ENCODE peak calls at places on chromosomes 2 and 18, in four cellular contexts. One of them, this sample, is unnamed.

GRCh38 chr18:23276456-23276855 is 141.2 kb downstream of the CABLES1 start:
- DNase-seq in GM12878: no peak
- DNase-seq in HepG2: no peak
- DNase-seq in H1: no peak
- DNase-seq in this sample: no peak

GRCh38 chr2:24972315-24972958 is 682 bp upstream of the DNAJC27 start:
- DNase-seq in H1: no peak
- DNase-seq in HepG2: peak; percentile 30
- DNase-seq in GM12878: peak; percentile 25
- DNase-seq in this sample: no peak

GRCh38 chr2:189142893-189143759 is 36.4 kb downstream of the COL5A2 start:
- DNase-seq in HepG2: peak; percentile 76
- DNase-seq in GM12878: peak; percentile 16
- DNase-seq in H1: peak; percentile 63
- DNase-seq in this sample: peak; percentile 51

GRCh38 chr2:20400306-20400705 is 46.6 kb upstream of the RHOB start:
- DNase-seq in HepG2: no peak
- DNase-seq in GM12878: no peak
- DNase-seq in H1: no peak
- DNase-seq in this sample: no peak

GRCh38 chr18:67318651-67319050 is 197.9 kb downstream of the DSEL start:
- DNase-seq in HepG2: no peak
- DNase-seq in H1: no peak
- DNase-seq in GM12878: no peak
- DNase-seq in this sample: no peak

GRCh38 chr2:17273066-17273465 is 245.2 kb downstream of the RAD51AP2 start:
- DNase-seq in HepG2: no peak
- DNase-seq in H1: no peak
- DNase-seq in GM12878: no peak
- DNase-seq in this sample: no peak

GRCh38 chr2:190964170-190964795 is 49.7 kb downstream of the STAT1 start:
- DNase-seq in H1: no peak
- DNase-seq in HepG2: no peak
- DNase-seq in GM12878: no peak
- DNase-seq in this sample: no peak

GRCh38 chr2:136188086-136188485 is 70.1 kb upstream of the CXCR4 start:
- DNase-seq in H1: no peak
- DNase-seq in HepG2: no peak
- DNase-seq in GM12878: no peak
- DNase-seq in this sample: no peak

GRCh38 chr2:83106853-83107252 is 1352.2 kb downstream of the SUCLG1 start:
- DNase-seq in HepG2: no peak
- DNase-seq in GM12878: no peak
- DNase-seq in H1: no peak
- DNase-seq in this sample: no peak

GRCh38 chr2:17934721-17935120 is 56.3 kb downstream of the KCNS3 start:
- DNase-seq in HepG2: no peak
- DNase-seq in GM12878: no peak
- DNase-seq in H1: no peak
- DNase-seq in this sample: no peak

GRCh38 chr18:45775241-45775676 is 50.2 kb upstream of the SIGLEC15 start:
- DNase-seq in HepG2: no peak
- DNase-seq in GM12878: no peak
- DNase-seq in H1: peak; percentile 75
- DNase-seq in this sample: peak; percentile 76

GRCh38 chr18:35413163-35413511 is 36.0 kb upstream of the ZNF396 start:
- DNase-seq in GM12878: no peak
- DNase-seq in H1: no peak
- DNase-seq in HepG2: no peak
- DNase-seq in this sample: no peak

GRCh38 chr2:170463206-170463537 is 252.0 kb upstream of the SP5 start:
- DNase-seq in HepG2: no peak
- DNase-seq in H1: no peak
- DNase-seq in GM12878: no peak
- DNase-seq in this sample: no peak

GRCh38 chr2:46254474-46254873 is 42.7 kb upstream of the EPAS1 start:
- DNase-seq in H1: no peak
- DNase-seq in HepG2: no peak
- DNase-seq in GM12878: no peak
- DNase-seq in this sample: no peak

GRCh38 chr18:79567481-79568147 is 112.0 kb upstream of the CTDP1 start:
- DNase-seq in GM12878: no peak
- DNase-seq in H1: no peak
- DNase-seq in HepG2: no peak
- DNase-seq in this sample: peak; percentile 58

GRCh38 chr2:223197046-223197445 is 145.1 kb downstream of the KCNE4 start:
- DNase-seq in H1: no peak
- DNase-seq in GM12878: no peak
- DNase-seq in HepG2: no peak
- DNase-seq in this sample: no peak

GRCh38 chr18:8988262-8988871 is 114.1 kb upstream of the NDUFV2 start:
- DNase-seq in HepG2: peak; percentile 46
- DNase-seq in GM12878: no peak
- DNase-seq in H1: peak; percentile 73
- DNase-seq in this sample: peak; percentile 64

GRCh38 chr2:112888350-112888749 is 22.6 kb upstream of the IL37 start:
- DNase-seq in GM12878: no peak
- DNase-seq in H1: no peak
- DNase-seq in HepG2: no peak
- DNase-seq in this sample: no peak

GRCh38 chr2:178767099-178768060 is 39.8 kb downstream of the TTN start:
- DNase-seq in GM12878: no peak
- DNase-seq in HepG2: no peak
- DNase-seq in H1: no peak
- DNase-seq in this sample: no peak

GRCh38 chr2:128016620-128017019 is 11.2 kb downstream of the SAP130 start:
- DNase-seq in HepG2: no peak
- DNase-seq in GM12878: no peak
- DNase-seq in H1: no peak
- DNase-seq in this sample: no peak

GRCh38 chr2:30611572-30611971 is 164.5 kb downstream of the LCLAT1 start:
- DNase-seq in HepG2: no peak
- DNase-seq in H1: no peak
- DNase-seq in GM12878: no peak
- DNase-seq in this sample: no peak

GRCh38 chr2:66920415-66920814 is 476.7 kb upstream of the ETAA1 start:
- DNase-seq in HepG2: no peak
- DNase-seq in GM12878: no peak
- DNase-seq in H1: no peak
- DNase-seq in this sample: no peak

GRCh38 chr2:14340703-14341102 is 291.8 kb upstream of the LRATD1 start:
- DNase-seq in H1: no peak
- DNase-seq in HepG2: no peak
- DNase-seq in GM12878: no peak
- DNase-seq in this sample: no peak

GRCh38 chr2:102473020-102473419 is at the start of gene SLC9A4:
- DNase-seq in H1: peak; percentile 70
- DNase-seq in GM12878: no peak
- DNase-seq in HepG2: peak; percentile 52
- DNase-seq in this sample: no peak

GRCh38 chr2:161107265-161107664 is 53.0 kb upstream of the TANK start:
- DNase-seq in HepG2: no peak
- DNase-seq in H1: no peak
- DNase-seq in GM12878: no peak
- DNase-seq in this sample: no peak

GRCh38 chr2:176088048-176088936 is 4.2 kb upstream of the HOXD13 start:
- DNase-seq in HepG2: peak; percentile 40
- DNase-seq in H1: peak; percentile 80
- DNase-seq in GM12878: no peak
- DNase-seq in this sample: no peak

GRCh38 chr18:78860117-78860516 is 119.5 kb upstream of the SALL3 start:
- DNase-seq in HepG2: no peak
- DNase-seq in H1: no peak
- DNase-seq in GM12878: no peak
- DNase-seq in this sample: no peak

GRCh38 chr2:151138507-151138906 is 123.2 kb downstream of the RBM43 start:
- DNase-seq in HepG2: no peak
- DNase-seq in H1: no peak
- DNase-seq in GM12878: no peak
- DNase-seq in this sample: no peak

GRCh38 chr2:120740375-120740764 is 4.7 kb downstream of the GLI2 start:
- DNase-seq in HepG2: no peak
- DNase-seq in GM12878: no peak
- DNase-seq in H1: peak; percentile 39
- DNase-seq in this sample: no peak
- H3K4me1 ChIP-seq in HepG2: peaks cover 13% of the 10 kb centered on the region
- H3K4me1 ChIP-seq in GM12878: no peaks in the 10 kb centered on the region
- H3K4me1 ChIP-seq in H1: peaks cover 41% of the 10 kb centered on the region
- H3K4me1 ChIP-seq in this sample: peaks cover 13% of the 10 kb centered on the region

GRCh38 chr2:236889081-236889780 is 196.5 kb upstream of the COPS8 start:
- DNase-seq in H1: no peak
- DNase-seq in GM12878: no peak
- DNase-seq in HepG2: no peak
- DNase-seq in this sample: no peak

GRCh38 chr2:236889791-236890704 is 195.6 kb upstream of the COPS8 start:
- DNase-seq in GM12878: no peak
- DNase-seq in HepG2: no peak
- DNase-seq in H1: no peak
- DNase-seq in this sample: no peak

GRCh38 chr2:236888766-236889035 is 197.0 kb upstream of the COPS8 start:
- DNase-seq in GM12878: no peak
- DNase-seq in HepG2: no peak
- DNase-seq in H1: no peak
- DNase-seq in this sample: no peak

GRCh38 chr2:236887519-236887918 is 198.2 kb upstream of the COPS8 start:
- DNase-seq in GM12878: no peak
- DNase-seq in HepG2: no peak
- DNase-seq in H1: peak; percentile 36
- DNase-seq in this sample: no peak

DNA sequence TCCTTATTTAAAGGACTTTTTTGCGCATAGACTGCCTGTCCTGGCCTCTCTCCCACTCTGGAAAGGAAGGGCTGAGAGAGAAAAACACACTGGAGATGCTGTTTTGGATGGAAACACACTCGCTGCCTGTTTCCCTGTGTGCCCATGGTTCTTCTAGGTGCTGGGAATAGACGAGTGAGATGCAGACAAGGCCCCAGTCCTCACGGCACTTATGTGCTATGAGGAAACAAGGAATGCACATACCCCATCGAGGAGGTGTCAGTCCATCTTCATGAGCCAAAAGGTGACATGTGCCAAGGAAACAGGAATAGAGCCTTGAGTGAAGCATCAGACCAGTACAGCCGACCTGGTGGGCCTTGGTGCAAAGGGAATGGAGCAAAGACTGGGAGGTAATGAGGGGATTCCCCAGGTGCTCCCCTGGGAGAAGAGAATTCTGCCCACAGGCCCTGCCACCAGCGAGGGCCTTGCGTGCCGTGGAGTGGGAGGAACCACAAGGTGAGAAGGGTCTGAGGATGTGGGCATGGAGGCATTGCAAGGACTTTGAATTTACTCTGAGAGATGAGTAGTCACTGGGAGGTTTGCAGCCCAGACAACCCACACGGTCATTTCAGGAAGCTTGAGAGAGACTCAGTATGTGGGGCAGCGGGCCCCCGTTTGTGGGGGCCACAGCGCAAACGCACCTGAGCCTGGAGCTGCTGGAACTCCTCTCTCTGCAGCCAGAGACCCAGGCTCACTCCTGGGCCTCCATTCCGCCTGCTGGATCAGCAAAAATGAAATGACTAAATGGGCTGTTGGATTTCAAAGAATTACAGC is 197.5 kb upstream of the COPS8 start:
- DNase-seq in GM12878: no peak
- DNase-seq in HepG2: no peak
- DNase-seq in H1: peak; percentile 35
- DNase-seq in this sample: no peak
- TF ChIP-seq SUZ12 in GM12878: no peak
- TF ChIP-seq SUZ12 in HepG2: no peak
- TF ChIP-seq SUZ12 in H1: no peak
- TF ChIP-seq SUZ12 in this sample: no peak

GRCh38 chr2:47311764-47312503 is 91.0 kb upstream of the MSH2 start:
- DNase-seq in H1: no peak
- DNase-seq in HepG2: no peak
- DNase-seq in GM12878: no peak
- DNase-seq in this sample: no peak
- H3K9ac ChIP-seq in H1: no peak overlapping the region
- H3K9ac ChIP-seq in HepG2: no peak overlapping the region
- H3K9ac ChIP-seq in GM12878: no peak overlapping the region
- H3K9ac ChIP-seq in this sample: no peak overlapping the region

DNA sequence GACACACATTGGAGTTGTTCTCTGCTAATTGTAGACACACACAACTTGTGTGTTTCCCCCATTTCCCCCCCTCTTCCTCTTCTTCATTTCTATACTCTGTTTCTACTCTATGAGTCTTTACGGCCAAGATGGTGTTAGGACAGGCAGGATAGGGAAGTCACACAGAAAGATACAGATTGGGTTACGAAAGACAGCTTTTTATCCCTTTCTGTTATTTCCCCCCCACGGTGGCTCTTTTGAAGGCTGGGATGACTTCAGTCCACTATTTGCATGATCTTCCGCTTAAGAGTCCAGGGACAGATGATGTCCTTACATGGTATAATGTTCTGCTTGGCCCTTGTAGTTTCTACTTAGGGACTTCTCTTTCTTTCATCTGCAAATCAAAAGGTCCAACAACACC is 1.6 kb upstream of the EMILIN2 start:
- DNase-seq in H1: no peak
- DNase-seq in GM12878: no peak
- DNase-seq in HepG2: no peak
- DNase-seq in this sample: no peak
- H3K4me1 ChIP-seq in H1: no peaks in the 10 kb centered on the region
- H3K4me1 ChIP-seq in GM12878: no peaks in the 10 kb centered on the region
- H3K4me1 ChIP-seq in HepG2: peaks cover 10% of the 10 kb centered on the region
- H3K4me1 ChIP-seq in this sample: no peaks in the 10 kb centered on the region

DNA sequence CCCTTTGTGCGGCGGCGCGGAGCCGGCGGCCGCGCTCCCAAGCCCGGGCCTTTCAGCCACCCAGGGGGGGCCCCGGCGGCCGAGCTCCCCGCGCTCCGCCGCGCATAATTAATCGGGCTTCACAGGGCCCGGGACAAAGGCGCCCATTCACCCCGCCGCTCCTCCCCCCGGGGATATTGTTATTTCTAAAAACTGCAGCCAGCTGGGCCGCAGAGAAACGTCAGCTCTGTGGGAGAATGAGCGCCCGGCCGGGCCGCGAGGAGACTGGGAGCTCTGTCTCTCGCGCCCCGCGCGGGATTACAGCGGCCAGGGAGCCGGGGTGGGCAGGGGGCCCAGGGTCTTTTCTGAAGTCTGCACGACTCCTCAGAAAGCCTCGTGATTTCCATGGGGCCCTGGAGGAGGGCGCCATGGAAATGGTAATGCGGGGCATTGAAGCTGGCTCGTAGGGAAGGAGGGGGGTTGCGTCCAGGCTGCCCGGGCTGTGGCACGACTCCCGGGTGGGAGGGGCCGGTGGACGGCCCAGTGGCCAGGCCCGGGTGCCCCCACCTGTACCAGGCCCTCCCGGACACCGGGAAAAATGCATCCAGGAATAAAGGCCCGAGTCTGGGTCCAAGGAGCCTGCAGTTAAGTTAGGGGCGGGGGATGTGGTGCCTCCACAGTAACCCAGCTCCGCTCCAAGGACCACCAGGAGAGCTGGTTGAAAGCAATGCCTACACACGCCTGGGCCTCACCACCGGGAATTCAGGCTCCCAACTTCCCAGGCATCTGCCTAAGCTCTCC is 125.3 kb downstream of the ZFP36L2 start:
- DNase-seq in HepG2: no peak
- DNase-seq in GM12878: no peak
- DNase-seq in H1: peak; percentile 85
- DNase-seq in this sample: peak; percentile 65
- TF ChIP-seq SUZ12 in HepG2: no peak
- TF ChIP-seq SUZ12 in GM12878: no peak
- TF ChIP-seq SUZ12 in H1: no peak
- TF ChIP-seq SUZ12 in this sample: no peak